ENCODE peak calls at places on chromosomes 2 and 18, in five cellular contexts. G is GM10248, N is choroid plexus epithelial cell, R is heart right ventricle, B is osteocyte. X is an unnamed sample.

GRCh38 chr2:96923810-96924774 is 54.2 kb upstream of the SEMA4C start:
- DNase-seq in G (no peak), R (no peak), N (no peak), B (no peak), X (no peak)

GRCh38 chr18:66759017-66759416 is 155.1 kb upstream of the CDH19 start:
- DNase-seq in G (no peak), B (no peak), N (no peak), R (no peak), X (no peak)

GRCh38 chr2:11140492-11140891 is 14.8 kb upstream of the SLC66A3 start:
- DNase-seq in N (peak), B (no peak), G (no peak), R (no peak), X (no peak)

GRCh38 chr2:85561280-85562212 is at the start of gene GGCX:
- DNase-seq in N (peak), R (peak), G (peak), B (peak), X (peak)

GRCh38 chr2:57862727-57863126 is 183.9 kb upstream of the VRK2 start:
- DNase-seq in G (no peak), R (no peak), B (no peak), N (no peak), X (no peak)

GRCh38 chr2:166106431-166107015 is 21.3 kb downstream of the SCN1A start:
- DNase-seq in N (peak), B (no peak), G (no peak), R (no peak), X (no peak)

GRCh38 chr18:59610546-59611140 is 86.6 kb downstream of the CCBE1 start:
- DNase-seq in B (no peak), R (no peak), N (no peak), G (no peak), X (no peak)

GRCh38 chr2:224357098-224357901 is 44.6 kb downstream of the FAM124B start:
- DNase-seq in G (peak), N (peak), R (peak), B (no peak), X (peak)

GRCh38 chr2:5560981-5561380 is 131.2 kb upstream of the SOX11 start:
- DNase-seq in R (peak), N (peak), G (no peak), B (no peak), X (no peak)

GRCh38 chr2:33030326-33030725 is 83.6 kb downstream of the LTBP1 start:
- DNase-seq in N (no peak), G (no peak), B (no peak), R (no peak), X (no peak)

DNA sequence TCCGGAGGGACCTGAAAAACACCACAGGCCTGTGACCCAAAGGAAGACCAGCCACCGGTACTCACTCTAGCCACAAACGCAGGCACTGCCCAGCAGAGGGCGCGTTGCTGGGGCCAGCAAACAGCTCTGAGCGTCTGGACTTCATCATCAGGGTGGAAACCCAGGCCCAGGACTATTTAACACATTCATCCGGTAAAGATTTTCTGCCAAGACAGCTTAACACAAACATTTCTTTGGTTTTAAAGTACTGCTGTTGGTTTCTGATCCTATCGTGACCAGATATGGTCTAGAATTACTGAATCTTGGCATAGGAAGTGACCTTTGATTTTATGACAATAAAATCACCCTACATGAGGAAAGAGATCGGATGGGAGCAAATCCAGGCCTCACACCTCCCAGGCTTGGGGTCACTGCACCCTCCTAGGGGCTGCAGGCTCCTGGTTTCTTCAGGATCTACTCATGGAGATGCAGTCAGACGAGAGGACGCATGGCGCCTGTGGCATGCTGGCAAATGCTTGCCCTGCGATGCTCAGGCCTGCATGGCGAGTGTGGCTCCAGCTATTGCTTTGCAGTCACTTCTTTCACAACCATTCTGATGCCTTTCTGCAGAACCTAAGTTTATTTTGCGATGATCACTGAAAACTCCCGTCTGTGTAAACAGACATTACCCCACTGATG is 130.4 kb downstream of the COL4A4 start:
- DNase-seq in R (peak), G (peak), N (peak), B (no peak), X (no peak)
- TF ChIP-seq CTCF in R (no peak), G (peak), N (peak), B (peak), X (peak)

GRCh38 chr18:44887227-44887631 is 206.5 kb downstream of the SETBP1 start:
- DNase-seq in R (peak), N (peak), B (no peak), G (peak), X (no peak)
- TF ChIP-seq CTCF in R (no peak), N (peak), B (no peak), G (no peak), X (no peak)

DNA sequence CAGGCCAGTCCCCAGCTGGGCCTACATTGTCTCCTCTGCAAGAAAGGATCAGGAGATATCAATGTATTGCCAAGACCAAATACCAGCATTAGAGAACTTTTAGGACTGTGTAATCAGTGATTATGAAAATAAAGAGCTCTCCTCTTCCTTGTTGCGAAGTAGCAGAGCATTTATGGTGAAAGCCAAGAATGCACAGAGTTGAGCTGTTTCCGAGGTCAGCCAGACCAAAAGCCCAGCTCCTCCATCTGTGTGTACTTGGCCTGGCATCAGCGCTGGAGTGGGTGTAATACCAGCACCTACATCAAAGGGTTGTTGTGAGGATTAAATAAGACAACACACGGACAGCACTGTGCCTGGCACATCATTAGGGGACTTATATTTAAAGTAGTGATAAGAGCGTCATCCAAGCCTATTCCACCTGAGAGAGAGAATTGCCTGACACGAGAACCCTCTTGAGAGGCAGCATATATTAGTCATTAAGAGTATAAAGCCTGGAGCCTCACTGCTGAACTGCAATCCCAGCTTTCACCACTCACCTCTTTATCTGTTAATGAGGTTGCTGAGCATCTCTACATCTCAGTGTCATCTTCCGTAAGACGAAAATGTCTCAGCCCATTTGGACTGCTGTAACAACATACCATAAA is 7.4 kb upstream of the SLC16A14 start:
- DNase-seq in N (peak), B (no peak), R (no peak), G (no peak), X (no peak)
- TF ChIP-seq CTCF in N (no peak), B (no peak), R (no peak), G (no peak), X (no peak)

DNA sequence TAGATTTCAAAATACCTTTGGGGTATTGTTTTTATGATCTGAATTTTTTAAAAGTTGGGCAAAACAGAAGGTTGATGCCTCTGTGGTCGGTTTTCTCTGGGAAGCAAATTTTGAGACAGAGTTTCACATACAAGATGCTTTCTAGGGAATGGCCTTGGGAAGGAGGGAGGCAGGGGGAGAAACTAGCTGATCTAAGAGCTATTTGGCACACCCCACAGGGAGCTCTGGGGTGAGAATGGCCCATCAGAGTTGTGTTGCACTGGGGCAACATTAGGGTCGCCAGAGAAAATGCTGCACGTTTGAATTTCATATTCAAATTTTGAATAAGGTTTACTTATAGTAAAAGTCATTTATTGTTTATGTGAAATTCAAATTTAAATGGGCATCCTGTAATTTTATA is 11.9 kb upstream of the ADAM23 start:
- DNase-seq in R (no peak), G (no peak), N (no peak), B (no peak), X (no peak)
- TF ChIP-seq CTCF in R (no peak), G (no peak), N (no peak), B (no peak), X (no peak)

X was measured in CD4-positive, alpha-beta T cell.